ENCODE peak calls at places on chromosome 16, in five cellular contexts. E is H1, T is HEK293T, H is HepG2, V is NT2/D1. O is an unnamed sample.

GRCh38 chr16:2514333-2515179 is 804 bp downstream of the ATP6V0C start:
- DNase-seq in H (no peak), V (no peak), T (no peak), E (no peak), O (no peak)

GRCh38 chr16:46688101-46688656 is 799 bp downstream of the VPS35 start:
- DNase-seq in E (no peak), T (no peak), H (no peak), V (no peak), O (no peak)

GRCh38 chr16:14050297-14051027 is 20.7 kb upstream of the MRTFB start:
- DNase-seq in E (peak), T (no peak), H (no peak), V (peak), O (no peak)

GRCh38 chr16:608019-608418 is 18.2 kb downstream of the RAB40C start:
- DNase-seq in H (no peak), V (no peak), T (no peak), E (no peak), O (no peak)

GRCh38 chr16:82368041-82368440 is 198.0 kb upstream of the MPHOSPH6 start:
- DNase-seq in H (peak), E (no peak), T (peak), V (peak), O (no peak)

GRCh38 chr16:14354561-14355351 is 275.3 kb downstream of the PARN start:
- DNase-seq in V (no peak), E (no peak), H (no peak), T (no peak), O (peak)

GRCh38 chr16:24463196-24463945 is 76.0 kb upstream of the RBBP6 start:
- DNase-seq in V (no peak), H (no peak), T (no peak), E (no peak), O (no peak)

GRCh38 chr16:68590201-68590994 is 51.3 kb downstream of the ZFP90 start:
- DNase-seq in T (peak), V (peak), E (peak), H (peak), O (no peak)

GRCh38 chr16:29192329-29193247 is 207.7 kb downstream of the LAT start:
- DNase-seq in H (no peak), V (no peak), E (no peak), T (no peak), O (no peak)

GRCh38 chr16:80583466-80583865 is 42.7 kb downstream of the DYNLRB2 start:
- DNase-seq in E (no peak), T (no peak), H (no peak), V (no peak), O (no peak)

GRCh38 chr16:73171380-73171779 is 123.5 kb upstream of the ZFHX3 start:
- DNase-seq in H (no peak), T (no peak), E (no peak), V (no peak), O (no peak)

GRCh38 chr16:14057878-14058382 is 13.2 kb upstream of the MRTFB start:
- DNase-seq in T (no peak), E (no peak), V (no peak), H (no peak), O (no peak)

GRCh38 chr16:27816561-27816960 is 247.0 kb downstream of the GSG1L start:
- DNase-seq in V (no peak), T (no peak), E (no peak), H (no peak), O (no peak)

GRCh38 chr16:20904507-20905079 is 4.0 kb downstream of the LYRM1 start:
- DNase-seq in V (no peak), T (no peak), H (peak), E (no peak), O (peak)

GRCh38 chr16:81210807-81211206 is 27.7 kb upstream of the BCO1 start:
- DNase-seq in V (no peak), E (no peak), H (no peak), T (no peak), O (no peak)

GRCh38 chr16:15811778-15812750 is 44.8 kb downstream of the MYH11 start:
- DNase-seq in E (no peak), V (no peak), H (no peak), T (no peak), O (no peak)

DNA sequence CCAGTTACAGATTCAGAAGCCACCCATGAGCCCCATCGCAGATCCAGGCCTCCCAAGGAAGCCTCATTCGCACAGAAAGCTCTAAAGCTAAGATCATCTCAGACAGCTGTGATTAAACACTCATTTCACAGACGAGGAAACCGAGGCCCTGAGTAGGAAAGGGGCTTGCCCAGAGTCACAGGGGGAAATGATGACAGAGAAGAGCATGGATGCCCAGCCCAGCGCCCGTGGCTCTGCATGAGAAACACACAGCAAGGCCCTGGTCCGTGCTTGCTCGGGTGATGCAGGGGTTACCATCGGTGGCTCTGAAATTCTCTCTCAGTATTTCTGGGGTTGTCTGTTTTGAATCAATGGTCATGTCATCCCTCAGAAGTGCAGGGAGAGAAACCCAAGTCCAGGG is 109.6 kb downstream of the C16orf78 start:
- DNase-seq in E (no peak), T (no peak), V (no peak), H (no peak), O (no peak)
- TF ChIP-seq SUZ12 in E (no peak), T (no peak), V (no peak), H (no peak), O (no peak)

GRCh38 chr16:66322174-66322573 is 44.3 kb upstream of the CDH5 start:
- DNase-seq in E (no peak), H (no peak), V (no peak), T (no peak), O (no peak)

GRCh38 chr16:66326995-66327513 is 39.4 kb upstream of the CDH5 start:
- DNase-seq in T (no peak), H (peak), E (no peak), V (no peak), O (no peak)

GRCh38 chr16:66328282-66328681 is 38.2 kb upstream of the CDH5 start:
- DNase-seq in H (no peak), V (no peak), E (no peak), T (no peak), O (no peak)

GRCh38 chr16:66325977-66326376 is 40.5 kb upstream of the CDH5 start:
- DNase-seq in T (no peak), E (no peak), H (no peak), V (no peak), O (no peak)

GRCh38 chr16:66324785-66325184 is 41.7 kb upstream of the CDH5 start:
- DNase-seq in H (peak), T (peak), E (peak), V (peak), O (no peak)
- TF ChIP-seq SUZ12 in H (no peak), T (no peak), E (no peak), V (no peak), O (no peak)

DNA sequence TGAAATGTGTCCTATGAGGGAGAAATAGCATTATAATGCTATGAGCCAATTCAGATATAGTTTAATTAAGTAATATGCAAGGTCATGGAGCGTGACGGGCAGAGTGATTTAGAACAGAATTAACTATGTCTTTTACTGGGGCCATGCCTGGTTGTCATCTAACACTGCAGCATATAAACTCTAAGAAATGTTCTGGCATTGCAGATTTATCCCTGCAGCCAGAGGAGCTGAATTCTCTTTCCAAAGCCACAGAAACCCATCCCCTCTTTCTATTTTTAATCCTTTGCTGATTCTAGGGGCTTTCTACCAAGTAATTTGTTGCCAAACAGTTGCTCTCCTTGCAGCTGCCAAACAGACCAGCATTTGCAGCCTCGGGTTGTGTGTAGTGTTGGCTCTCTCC is 243.3 kb upstream of the MON1B start:
- DNase-seq in V (no peak), H (no peak), E (no peak), T (no peak), O (no peak)
- TF ChIP-seq SUZ12 in V (no peak), H (no peak), E (no peak), T (no peak), O (no peak)

GRCh38 chr16:55624696-55625095 is 31.1 kb upstream of the SLC6A2 start:
- DNase-seq in T (no peak), E (no peak), H (no peak), V (no peak), O (no peak)

GRCh38 chr16:55625843-55626242 is 29.9 kb upstream of the SLC6A2 start:
- DNase-seq in T (no peak), V (no peak), H (no peak), E (no peak), O (no peak)

GRCh38 chr16:55632259-55632658 is 23.5 kb upstream of the SLC6A2 start:
- DNase-seq in V (no peak), T (no peak), E (no peak), H (no peak), O (no peak)

GRCh38 chr16:55630774-55631173 is 25.0 kb upstream of the SLC6A2 start:
- DNase-seq in V (no peak), E (no peak), T (no peak), H (no peak), O (no peak)

DNA sequence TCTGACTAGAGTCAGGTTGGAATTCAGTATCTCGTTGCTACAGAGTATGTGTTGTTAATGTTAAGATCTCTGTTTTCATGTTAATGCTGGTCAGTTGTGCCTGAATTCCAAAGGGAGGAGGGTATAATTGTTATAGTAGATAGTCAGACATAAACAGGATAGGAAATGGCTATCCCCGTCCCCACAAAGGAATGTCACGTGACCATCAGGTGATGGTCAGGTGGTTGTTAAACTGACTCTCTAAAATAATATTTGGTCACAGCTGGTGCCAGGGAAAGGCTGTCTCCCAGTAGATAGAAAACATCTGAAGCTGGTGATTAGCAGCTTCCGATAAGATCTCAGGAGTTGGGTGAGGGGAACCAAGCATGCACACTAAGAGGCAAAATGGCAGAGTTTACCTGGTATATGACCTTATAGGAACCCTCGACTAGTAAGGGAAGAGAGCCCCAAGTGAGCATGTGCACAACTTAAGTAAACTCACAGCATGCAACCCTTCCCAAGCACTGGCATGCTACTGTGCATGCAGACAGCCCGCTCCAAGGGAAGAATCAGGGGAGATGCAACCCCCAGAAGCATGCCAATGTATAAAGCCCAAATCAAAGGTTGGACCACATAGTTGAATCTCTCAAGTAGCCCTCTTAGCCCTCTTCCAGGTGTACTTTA is 27.4 kb upstream of the SLC6A2 start:
- DNase-seq in V (peak), E (no peak), T (no peak), H (no peak), O (no peak)
- TF ChIP-seq SUZ12 in V (no peak), E (no peak), T (no peak), H (no peak), O (no peak)

GRCh38 chr16:79536958-79537357 is 63.6 kb downstream of the MAF start:
- DNase-seq in E (no peak), V (no peak), T (no peak), H (no peak), O (no peak)
- TF ChIP-seq SUZ12 in E (no peak), V (no peak), T (no peak), H (no peak), O (no peak)

GRCh38 chr16:61590577-61590976 is 445.7 kb downstream of the CDH8 start:
- DNase-seq in E (no peak), V (no peak), T (no peak), H (no peak), O (no peak)
- TF ChIP-seq SUZ12 in E (no peak), V (no peak), T (no peak), H (no peak), O (no peak)

GRCh38 chr16:88739139-88739974 is 33.1 kb downstream of the CTU2 start:
- DNase-seq in E (no peak), H (no peak), V (no peak), T (no peak), O (no peak)
- TF ChIP-seq SUZ12 in E (no peak), H (no peak), V (no peak), T (no peak), O (no peak)

GRCh38 chr16:7361416-7362129 is 28.9 kb downstream of the RBFOX1 start:
- DNase-seq in T (no peak), E (no peak), V (no peak), H (no peak), O (no peak)

GRCh38 chr16:7362231-7362630 is 29.6 kb downstream of the RBFOX1 start:
- DNase-seq in H (no peak), V (no peak), E (no peak), T (no peak), O (no peak)

GRCh38 chr16:7364054-7364407 is 31.4 kb downstream of the RBFOX1 start:
- DNase-seq in T (no peak), H (no peak), V (no peak), E (no peak), O (no peak)

GRCh38 chr16:7366041-7366440 is 33.4 kb downstream of the RBFOX1 start:
- DNase-seq in H (no peak), T (no peak), E (no peak), V (no peak), O (no peak)

DNA sequence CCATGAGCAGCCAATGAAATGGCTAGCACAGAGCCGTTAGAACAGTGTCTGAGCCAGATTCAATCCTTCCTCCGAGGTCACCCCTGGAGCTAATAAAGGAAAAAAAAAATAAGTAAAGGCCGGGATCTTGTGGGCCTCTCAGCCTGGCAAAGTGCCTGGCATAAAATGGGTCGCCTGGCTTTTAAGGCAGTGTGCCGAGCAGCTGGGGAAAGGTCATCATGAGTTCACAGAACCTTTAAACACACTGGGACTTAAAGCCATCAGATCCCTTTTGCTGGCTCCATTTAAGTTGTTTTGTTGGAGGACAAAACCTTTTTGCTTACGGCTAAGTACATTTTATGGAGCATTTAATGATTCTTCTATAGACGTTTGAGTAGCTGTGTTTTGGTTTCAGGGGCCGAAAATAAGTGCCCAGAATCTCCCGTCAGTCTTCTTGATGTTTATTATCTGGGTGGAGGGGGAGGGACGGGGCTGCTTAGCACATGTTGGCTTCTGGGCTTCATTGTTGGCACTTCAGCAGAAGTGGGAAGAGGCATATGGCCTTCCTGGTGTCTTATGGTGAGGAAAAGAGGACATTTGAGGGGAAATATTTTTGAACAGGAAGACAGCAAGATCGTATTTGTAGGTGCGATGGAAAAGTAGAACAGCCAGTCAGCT is 30.9 kb downstream of the RBFOX1 start:
- DNase-seq in H (no peak), V (no peak), T (no peak), E (no peak), O (no peak)
- TF ChIP-seq SUZ12 in H (no peak), V (no peak), T (no peak), E (no peak), O (no peak)

DNA sequence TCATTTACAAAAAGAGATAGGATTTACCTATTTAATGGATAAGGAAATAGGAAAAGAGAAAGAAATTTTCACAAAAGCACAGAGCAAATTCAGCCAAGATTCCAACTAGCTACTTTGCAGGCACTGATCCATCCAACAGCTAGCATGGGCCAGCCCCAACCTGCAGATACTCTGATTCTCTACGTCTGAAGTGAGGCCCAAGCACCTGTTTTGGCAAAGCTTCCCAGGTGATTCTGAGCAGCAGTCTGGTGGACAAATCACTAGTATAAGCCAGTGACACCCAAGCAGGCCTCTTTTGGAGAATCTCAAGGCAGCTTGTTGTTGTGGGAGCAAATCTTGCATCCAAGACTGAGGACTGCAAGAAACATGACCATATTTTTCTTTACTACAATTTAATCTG is 20.9 kb upstream of the CALB2 start:
- DNase-seq in E (no peak), V (no peak), T (no peak), H (no peak), O (no peak)
- TF ChIP-seq SUZ12 in E (no peak), V (no peak), T (no peak), H (no peak), O (no peak)

DNA sequence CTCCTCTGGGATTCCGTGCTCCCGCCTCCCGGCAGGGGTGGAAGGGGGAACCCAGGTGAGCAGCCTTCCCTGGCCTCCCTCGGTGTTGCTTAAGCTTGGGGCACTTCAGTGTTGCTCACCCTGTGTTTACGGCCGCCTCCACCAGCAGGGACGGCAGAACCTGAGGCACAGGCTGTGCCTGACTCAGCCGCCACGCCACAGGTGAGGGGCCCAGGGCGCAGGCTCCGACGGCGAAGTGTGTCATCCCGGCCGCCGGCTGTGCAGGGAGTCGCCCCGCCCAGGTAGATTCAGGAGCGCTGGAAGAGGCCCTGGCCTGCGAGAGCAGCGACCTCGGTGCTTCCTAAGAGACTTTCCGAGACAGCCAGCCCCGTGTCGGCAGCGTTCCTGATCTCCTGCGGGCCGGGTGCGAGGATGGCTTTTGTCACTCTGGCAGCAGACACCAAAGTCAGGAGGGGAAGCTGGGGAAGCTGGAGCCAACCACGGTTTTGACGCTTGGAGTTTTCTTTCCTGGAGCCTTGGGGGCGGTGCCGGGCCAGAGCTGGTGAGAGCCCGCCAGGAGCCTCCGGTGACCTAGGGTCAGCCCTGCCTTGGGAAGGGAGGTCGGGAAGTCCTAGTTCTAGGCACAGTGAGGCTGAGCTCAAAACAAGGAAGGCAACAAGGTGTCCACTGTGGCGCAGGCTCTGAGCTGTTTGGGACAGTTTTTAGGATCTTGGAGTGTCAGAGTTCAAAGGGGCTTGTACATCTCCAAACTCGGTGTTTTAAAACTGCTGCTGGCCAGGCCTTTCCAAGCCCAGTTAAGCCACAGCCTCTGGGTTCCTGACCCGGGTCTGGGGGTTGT is 2.1 kb downstream of the GSE1 start:
- DNase-seq in E (no peak), T (no peak), H (peak), V (no peak), O (no peak)
- TF ChIP-seq SUZ12 in E (no peak), T (no peak), H (no peak), V (no peak), O (no peak)